ENCODE peak calls at places on chromosome 18, in four cellular contexts. R is HCT116, O is GM12878, I is SK-N-SH. Q is an unnamed sample.

GRCh38 chr18:76572517-76573247 is 77.6 kb upstream of the ZNF516 start:
- DNase-seq in R (no peak), I (no peak), O (no peak), Q (peak)

GRCh38 chr18:79139206-79139605 is 70.0 kb downstream of the ATP9B start:
- DNase-seq in R (no peak), I (no peak), O (no peak), Q (no peak)

GRCh38 chr18:37476182-37476581 is 89.4 kb downstream of the CELF4 start:
- DNase-seq in O (no peak), R (peak), I (peak), Q (no peak)

GRCh38 chr18:77052656-77053309 is 79.8 kb downstream of the MBP start:
- DNase-seq in O (no peak), I (no peak), R (no peak), Q (no peak)

GRCh38 chr18:72895548-72895947 is 27.8 kb upstream of the NETO1 start:
- DNase-seq in R (no peak), O (no peak), I (no peak), Q (no peak)

GRCh38 chr18:21264651-21265050 is 22.6 kb downstream of the GREB1L start:
- DNase-seq in R (no peak), I (no peak), O (no peak), Q (no peak)

GRCh38 chr18:5285326-5285725 is 10.2 kb downstream of the ZBTB14 start:
- DNase-seq in I (peak), O (no peak), R (no peak), Q (no peak)

GRCh38 chr18:76441668-76442412 is 53.2 kb downstream of the ZNF516 start:
- DNase-seq in O (no peak), R (no peak), I (no peak), Q (no peak)

GRCh38 chr18:51802589-51802988 is 537.4 kb upstream of the DCC start:
- DNase-seq in R (no peak), O (no peak), I (peak), Q (no peak)

DNA sequence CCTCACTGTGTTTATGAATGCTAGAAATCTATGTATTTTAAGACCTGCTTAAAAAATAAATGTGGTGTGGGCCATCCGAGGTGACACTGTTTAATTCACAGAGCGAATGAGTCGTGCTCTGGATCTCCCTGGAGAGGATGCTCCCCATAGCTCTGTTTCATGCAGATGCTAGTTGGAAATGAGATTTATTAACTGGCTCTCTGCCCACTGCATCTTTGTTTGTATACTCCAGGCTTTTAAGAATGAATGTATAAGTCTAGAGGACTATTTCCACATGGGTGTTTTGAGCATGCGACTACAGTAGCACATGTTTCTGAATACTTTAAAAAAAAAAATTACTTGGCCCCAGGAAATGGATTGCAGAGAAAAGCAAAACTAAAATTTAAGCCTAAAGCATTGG is 3.9 kb downstream of the MAPRE2 start:
- DNase-seq in R (no peak), I (peak), O (no peak), Q (no peak)
- TF ChIP-seq JUND in R (no peak), I (no peak), O (no peak), Q (no peak)

GRCh38 chr18:57141208-57142129 is 5.4 kb upstream of the BOD1L2 start:
- DNase-seq in R (no peak), O (no peak), I (no peak), Q (no peak)
- TF ChIP-seq JUND in R (no peak), O (no peak), I (no peak), Q (no peak)

DNA sequence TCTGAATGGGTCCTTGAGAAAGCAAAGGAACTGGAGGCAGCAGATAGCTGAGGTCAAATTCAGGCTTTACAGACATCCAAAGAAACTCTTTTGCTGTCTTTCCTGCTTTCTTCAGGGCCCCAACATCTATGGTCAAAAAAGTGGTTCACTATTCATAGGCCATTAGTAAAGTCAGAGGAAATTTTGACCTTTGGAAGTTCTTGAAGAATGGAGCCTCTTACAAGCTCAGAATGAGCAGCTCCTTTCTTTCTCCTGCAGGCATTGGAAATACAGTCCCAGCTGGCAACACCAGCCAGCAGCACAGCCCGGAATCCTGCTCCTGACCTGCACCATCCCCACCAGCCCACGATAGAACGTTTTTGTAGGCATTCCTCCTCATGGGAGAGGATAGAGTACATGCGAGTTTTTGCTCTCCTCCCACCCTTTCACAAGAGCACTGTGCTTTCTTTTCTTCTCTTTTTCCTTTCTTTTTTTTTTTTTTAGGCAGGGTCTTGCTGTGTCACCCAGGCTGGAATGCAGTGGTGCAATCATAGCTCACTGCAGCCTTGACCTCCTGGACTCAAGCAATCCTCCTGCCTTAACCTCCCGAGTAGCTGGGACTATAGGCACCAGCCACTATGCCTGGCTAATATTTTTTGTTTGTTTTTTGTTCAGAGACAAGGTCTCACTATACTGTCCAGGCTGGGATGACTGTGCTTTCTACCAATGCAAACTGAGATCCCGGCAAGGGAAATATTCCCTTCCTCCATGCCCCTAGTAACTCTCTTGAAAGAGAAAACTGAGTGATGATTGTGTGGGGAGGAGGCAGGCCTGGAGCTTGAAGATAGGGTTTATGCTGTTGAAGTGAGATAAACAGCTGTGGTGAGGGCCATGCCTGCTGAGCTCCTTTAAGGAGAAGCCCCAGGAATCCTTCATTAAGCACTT is 82.7 kb upstream of the TXNDC2 start:
- DNase-seq in O (no peak), I (no peak), R (no peak), Q (no peak)
- TF ChIP-seq JUND in O (no peak), I (no peak), R (no peak), Q (no peak)

DNA sequence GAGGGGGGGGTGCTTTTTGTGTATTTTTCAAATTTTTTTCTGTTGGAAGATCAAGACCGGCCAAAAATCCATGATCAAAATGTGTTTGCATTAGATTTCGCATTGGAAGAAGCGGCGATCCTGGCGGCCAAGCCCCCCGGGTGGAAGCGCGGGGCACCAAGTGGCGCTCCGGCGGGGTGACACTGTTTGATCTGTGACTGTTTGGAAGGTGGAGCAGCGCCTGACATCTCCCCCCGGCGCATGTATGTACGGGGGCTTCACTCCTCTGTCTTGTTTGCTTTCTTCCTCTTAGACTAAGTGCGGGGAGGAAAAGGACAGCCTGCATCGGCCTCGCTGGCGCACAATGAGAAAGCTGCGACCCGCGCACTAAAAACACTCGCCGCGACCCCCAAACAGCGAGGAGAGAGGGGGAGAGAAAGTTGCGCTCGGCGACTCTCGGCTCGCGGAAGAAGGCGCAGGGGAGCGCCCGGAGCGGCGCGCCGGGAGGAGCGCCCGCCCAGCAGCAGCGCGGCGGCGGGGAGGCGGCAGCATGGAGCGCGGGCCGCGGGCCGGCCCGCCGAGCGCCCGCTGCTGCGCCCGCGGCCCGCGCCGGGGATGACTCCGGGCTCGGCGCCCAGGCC is 515 bp downstream of the TSHZ1 start:
- DNase-seq in R (no peak), I (no peak), O (no peak), Q (peak)
- TF ChIP-seq JUND in R (no peak), I (no peak), O (no peak), Q (no peak)

GRCh38 chr18:54280206-54280550 is 10.9 kb downstream of the POLI start:
- DNase-seq in R (no peak), I (no peak), O (no peak), Q (no peak)

GRCh38 chr18:54279477-54280205 is 10.3 kb downstream of the POLI start:
- DNase-seq in R (no peak), I (no peak), O (no peak), Q (no peak)

GRCh38 chr18:54284535-54284934 is 15.2 kb downstream of the POLI start:
- DNase-seq in I (no peak), O (no peak), R (no peak), Q (no peak)

GRCh38 chr18:54284967-54285785 is 15.9 kb downstream of the POLI start:
- DNase-seq in O (peak), R (no peak), I (no peak), Q (no peak)
- TF ChIP-seq JUND in O (peak), R (no peak), I (peak), Q (no peak)

GRCh38 chr18:24560511-24560981 is 100.1 kb downstream of the HRH4 start:
- DNase-seq in I (no peak), O (no peak), R (peak), Q (peak)
- TF ChIP-seq JUND in I (no peak), O (no peak), R (no peak), Q (no peak)

GRCh38 chr18:49368876-49369440 is 91.5 kb downstream of the DYM start:
- DNase-seq in R (no peak), I (no peak), O (no peak), Q (peak)
- TF ChIP-seq JUND in R (no peak), I (no peak), O (no peak), Q (no peak)

DNA sequence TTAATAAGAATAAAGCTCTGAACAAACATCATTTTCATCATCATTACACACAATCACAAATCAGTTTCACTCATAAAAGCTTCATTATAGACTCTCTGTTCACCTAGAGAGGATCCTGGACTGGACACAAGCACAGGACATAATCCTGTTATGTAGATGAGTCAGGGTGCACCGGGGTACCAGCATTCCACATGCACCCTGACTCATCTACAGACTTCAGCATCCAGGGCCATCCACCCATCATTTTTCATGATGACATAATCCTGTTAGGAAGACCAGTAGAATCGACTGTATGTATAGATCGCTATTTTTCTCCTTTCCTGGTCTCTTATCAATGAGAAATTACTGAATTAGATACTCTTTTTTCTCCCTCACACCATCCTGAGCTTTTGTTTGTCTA is 73.7 kb upstream of the PIK3C3 start:
- DNase-seq in R (no peak), O (no peak), I (no peak), Q (no peak)
- TF ChIP-seq JUND in R (no peak), O (no peak), I (peak), Q (no peak)

DNA sequence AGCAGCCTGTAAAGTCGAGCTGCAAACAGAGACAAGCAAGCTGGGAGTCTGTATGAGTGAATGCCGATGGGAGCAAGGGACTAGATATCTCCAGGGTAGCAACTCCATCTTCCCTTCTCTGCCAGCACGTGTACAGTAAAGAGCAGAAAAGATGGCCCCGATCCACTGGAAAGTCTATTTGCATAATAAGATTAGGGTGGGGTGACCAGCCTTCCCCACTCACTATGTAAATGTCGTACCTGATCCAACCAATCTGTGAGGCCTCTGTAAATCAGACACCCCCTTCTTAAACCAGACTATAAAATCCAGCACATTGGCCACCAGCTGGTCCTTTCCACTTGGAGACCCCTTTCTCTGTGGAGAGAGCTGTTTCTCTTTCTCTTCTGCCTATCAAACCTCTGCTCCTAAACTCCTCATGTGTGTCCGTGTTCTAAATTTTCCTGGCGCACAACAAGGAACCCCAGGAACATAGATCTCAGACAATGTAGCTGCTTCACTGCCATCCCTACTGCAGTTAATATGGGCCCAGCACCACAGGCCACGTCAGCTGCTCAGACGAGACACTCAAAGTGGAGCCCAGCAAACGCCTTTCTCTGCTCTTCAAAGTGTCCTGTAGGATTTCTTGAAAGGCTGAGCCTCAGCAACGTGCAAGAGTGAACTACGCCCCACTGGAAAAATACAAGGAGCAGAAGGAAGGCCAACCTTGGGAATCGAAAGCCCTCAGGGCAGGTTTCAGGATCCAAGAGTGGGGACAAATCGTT is 26.1 kb downstream of the DIPK1C start:
- DNase-seq in O (no peak), I (no peak), R (no peak), Q (no peak)
- TF ChIP-seq JUND in O (no peak), I (no peak), R (no peak), Q (no peak)

GRCh38 chr18:59500765-59501164 is 141.7 kb upstream of the LMAN1 start:
- DNase-seq in O (no peak), I (no peak), R (no peak), Q (no peak)

GRCh38 chr18:59502899-59503245 is 143.8 kb upstream of the LMAN1 start:
- DNase-seq in I (peak), R (no peak), O (no peak), Q (no peak)

GRCh38 chr18:59505311-59505710 is 146.2 kb upstream of the LMAN1 start:
- DNase-seq in R (no peak), O (no peak), I (no peak), Q (no peak)

GRCh38 chr18:59501876-59502221 is 142.8 kb upstream of the LMAN1 start:
- DNase-seq in R (no peak), I (no peak), O (no peak), Q (no peak)

GRCh38 chr18:59502222-59502898 is 143.3 kb upstream of the LMAN1 start:
- DNase-seq in R (no peak), O (no peak), I (no peak), Q (no peak)
- TF ChIP-seq JUND in R (no peak), O (no peak), I (peak), Q (no peak)

Q was measured in T47D.